ENCODE peak calls at places on chromosomes 16 and 17, in ten cellular contexts. D is NCI-H2171 treated with DMSO at 0.1 percent for 48 hours; M is stimulated activated CD4-positive, alpha-beta T cell treated with anti-CD3 and anti-CD28 coated beads, Interleukin-2, amount 100 ng/mL, for 48 hours; S is coronary artery; N is LNCaP clone FGC; J is naive thymus-derived CD8-positive, alpha-beta T cell; H is hypothalamus; U is neural progenitor cell; O is non-pigmented ciliary epithelial cell; K is iris pigment epithelial cell. B is an unnamed sample.
A peak's percentile ranks its signal among the peaks of the same experiment; 100 is the strongest.

GRCh38 chr16:10240854-10241613 is 58.8 kb upstream of the GRIN2A start:
- DNase-seq in D (no peak), M (no peak), S (no peak), N (no peak), J (no peak), H (no peak), U (no peak), O (no peak), K (no peak), B (no peak)

GRCh38 chr17:16920628-16921020 is 51.3 kb downstream of the TNFRSF13B start:
- DNase-seq in D (no peak), M (no peak), S (peak; percentile 56), N (no peak), J (no peak), H (no peak), U (no peak), O (no peak), K (no peak), B (no peak)

GRCh38 chr16:67661101-67661661 is 421 bp downstream of the PARD6A start:
- DNase-seq in D (no peak), M (no peak), S (no peak), N (peak; percentile 53), J (no peak), H (no peak), U (peak; percentile 90), O (no peak), K (peak; percentile 61), B (peak; percentile 30)

GRCh38 chr16:50185005-50185505 is 31.9 kb downstream of the TENT4B start:
- DNase-seq in D (no peak), M (no peak), S (no peak), N (no peak), J (no peak), H (no peak), U (no peak), O (no peak), K (peak; percentile 77), B (peak; percentile 98)

GRCh38 chr17:82950525-82951102 is 110.8 kb upstream of the ZNF750 start:
- DNase-seq in D (no peak), M (no peak), S (peak; percentile 11), N (no peak), J (no peak), H (no peak), U (no peak), O (no peak), K (no peak), B (no peak)

GRCh38 chr16:70255584-70255983 is 3.8 kb upstream of the EXOSC6 start:
- DNase-seq in D (no peak), M (no peak), S (no peak), N (no peak), J (no peak), H (no peak), U (no peak), O (no peak), K (no peak), B (no peak)

GRCh38 chr17:70298929-70299529 is 129.7 kb downstream of the KCNJ2 start:
- DNase-seq in D (no peak), M (no peak), S (no peak), N (no peak), J (no peak), H (no peak), U (no peak), O (no peak), K (no peak), B (no peak)

GRCh38 chr17:72383053-72383847 is 262.4 kb downstream of the SOX9 start:
- DNase-seq in D (no peak), M (no peak), S (no peak), N (no peak), J (no peak), H (no peak), U (peak; percentile 49), O (no peak), K (no peak), B (no peak)

GRCh38 chr16:65200857-65201256 is 79.0 kb upstream of the CDH11 start:
- DNase-seq in D (no peak), M (no peak), S (no peak), N (no peak), J (no peak), H (no peak), U (no peak), O (no peak), K (peak; percentile 24), B (no peak)

GRCh38 chr16:80986557-80986956 is 20.1 kb downstream of the CMC2 start:
- DNase-seq in D (peak; percentile 24), M (no peak), S (no peak), N (no peak), J (no peak), H (no peak), U (no peak), O (no peak), K (no peak), B (no peak)

GRCh38 chr17:1362964-1363363 is 37.1 kb downstream of the YWHAE start:
- DNase-seq in D (no peak), M (no peak), S (no peak), N (no peak), J (no peak), H (no peak), U (no peak), O (no peak), K (peak; percentile 55), B (no peak)

GRCh38 chr16:27529962-27530361 is 19.8 kb downstream of the GTF3C1 start:
- DNase-seq in D (peak; percentile 97), M (no peak), S (no peak), N (no peak), J (no peak), H (peak; percentile 63), U (no peak), O (peak; percentile 40), K (peak; percentile 58), B (no peak)

GRCh38 chr17:51119415-51120356 is 982 bp downstream of the SPAG9 start:
- DNase-seq in D (peak; percentile 43), M (peak; percentile 22), S (no peak), N (no peak), J (peak; percentile 20), H (peak; percentile 44), U (peak; percentile 60), O (no peak), K (peak; percentile 37), B (no peak)

GRCh38 chr16:86620184-86620583 is 41.8 kb downstream of the FOXL1 start:
- DNase-seq in D (no peak), M (no peak), S (no peak), N (no peak), J (no peak), H (no peak), U (no peak), O (no peak), K (no peak), B (no peak)

GRCh38 chr17:73598131-73598680 is 46.0 kb downstream of the SDK2 start:
- DNase-seq in D (no peak), M (no peak), S (no peak), N (no peak), J (no peak), H (no peak), U (no peak), O (no peak), K (no peak), B (no peak)

GRCh38 chr16:69112285-69113129 is 7.1 kb downstream of the HAS3 start:
- DNase-seq in D (no peak), M (peak; percentile 57), S (no peak), N (no peak), J (no peak), H (no peak), U (peak; percentile 84), O (no peak), K (no peak), B (no peak)

GRCh38 chr17:50604470-50604869 is 30.2 kb upstream of the ABCC3 start:
- DNase-seq in D (peak; percentile 95), M (no peak), S (no peak), N (no peak), J (no peak), H (peak; percentile 40), U (no peak), O (no peak), K (peak; percentile 26), B (no peak)

GRCh38 chr17:73430848-73431247 is 119.0 kb upstream of the CDC42EP4 start:
- DNase-seq in D (peak; percentile 6), M (no peak), S (no peak), N (no peak), J (peak; percentile 27), H (no peak), U (no peak), O (no peak), K (peak; percentile 11), B (no peak)

GRCh38 chr16:87160752-87161337 is 156.3 kb downstream of the C16orf95 start:
- DNase-seq in D (no peak), M (no peak), S (no peak), N (no peak), J (no peak), H (no peak), U (no peak), O (no peak), K (no peak), B (no peak)

GRCh38 chr17:79201119-79201518 is 126.5 kb downstream of the ENGASE start:
- DNase-seq in D (peak; percentile 60), M (no peak), S (no peak), N (no peak), J (no peak), H (no peak), U (no peak), O (no peak), K (no peak), B (no peak)

GRCh38 chr17:45731459-45731858 is 52.7 kb upstream of the CRHR1 start:
- DNase-seq in D (no peak), M (no peak), S (no peak), N (no peak), J (no peak), H (no peak), U (no peak), O (no peak), K (no peak), B (no peak)

GRCh38 chr16:15605869-15606520 is 37.0 kb downstream of the MARF1 start:
- DNase-seq in D (no peak), M (no peak), S (no peak), N (no peak), J (no peak), H (no peak), U (no peak), O (no peak), K (no peak), B (no peak)

GRCh38 chr17:65552214-65552613 is 9.2 kb downstream of the AXIN2 start:
- DNase-seq in D (no peak), M (no peak), S (no peak), N (no peak), J (no peak), H (no peak), U (no peak), O (no peak), K (no peak), B (no peak)

GRCh38 chr17:10713336-10713735 is 15.9 kb downstream of the ADPRM start:
- DNase-seq in D (no peak), M (no peak), S (no peak), N (no peak), J (no peak), H (no peak), U (no peak), O (no peak), K (peak; percentile 64), B (no peak)

GRCh38 chr16:74942977-74943918 is 41.7 kb downstream of the WDR59 start:
- DNase-seq in D (peak; percentile 77), M (no peak), S (no peak), N (no peak), J (no peak), H (no peak), U (no peak), O (no peak), K (no peak), B (no peak)

B was measured in epithelial cell of proximal tubule.